ENCODE peak calls at places on chromosomes 12 and 14, in nine cellular contexts. T is aorta, N is BJ, F is fibroblast of lung, V is upper lobe of right lung, W is AG10803, K is Peyer's patch, J is epithelial cell of esophagus, I is HL-60. C is an unnamed sample.

GRCh38 chr12:54012631-54013398 is 4.0 kb downstream of the HOXC8 start:
- DNase-seq in T (peak; percentile 24), N (no peak), F (no peak), V (no peak), W (no peak), K (no peak), J (no peak), I (no peak), C (no peak)

GRCh38 chr14:96125536-96125935 is 79.1 kb upstream of the BDKRB2 start:
- DNase-seq in T (no peak), N (no peak), F (peak; percentile 76), V (no peak), W (peak; percentile 42), K (no peak), J (no peak), I (no peak), C (no peak)

GRCh38 chr14:68377459-68377858 is 415.4 kb downstream of the ZFP36L1 start:
- DNase-seq in T (peak; percentile 73), N (no peak), F (no peak), V (no peak), W (peak; percentile 76), K (peak; percentile 86), J (no peak), I (peak; percentile 46), C (no peak)

GRCh38 chr12:102371177-102371576 is 109.2 kb downstream of the IGF1 start:
- DNase-seq in T (no peak), N (no peak), F (no peak), V (no peak), W (no peak), K (no peak), J (no peak), I (no peak), C (no peak)

GRCh38 chr14:67882973-67883372 is 63.4 kb downstream of the RAD51B start:
- DNase-seq in T (no peak), N (no peak), F (no peak), V (no peak), W (no peak), K (no peak), J (no peak), I (no peak), C (no peak)

GRCh38 chr14:79708991-79709390 is 502.3 kb downstream of the DIO2 start:
- DNase-seq in T (no peak), N (no peak), F (no peak), V (no peak), W (no peak), K (no peak), J (peak; percentile 41), I (no peak), C (no peak)

GRCh38 chr12:116979109-116979508 is 68.4 kb downstream of the FBXW8 start:
- DNase-seq in T (no peak), N (no peak), F (no peak), V (no peak), W (no peak), K (no peak), J (no peak), I (no peak), C (no peak)

GRCh38 chr12:64669270-64669842 is 59.1 kb downstream of the RASSF3 start:
- DNase-seq in T (peak; percentile 68), N (no peak), F (no peak), V (peak; percentile 72), W (no peak), K (peak; percentile 78), J (no peak), I (peak; percentile 51), C (no peak)

GRCh38 chr12:69880566-69880965 is 55.5 kb downstream of the MYRFL start:
- DNase-seq in T (no peak), N (no peak), F (peak; percentile 43), V (no peak), W (peak; percentile 28), K (no peak), J (peak; percentile 29), I (no peak), C (no peak)

GRCh38 chr12:78793491-78793890 is 71.1 kb upstream of the SYT1 start:
- DNase-seq in T (no peak), N (no peak), F (no peak), V (no peak), W (peak; percentile 38), K (no peak), J (no peak), I (no peak), C (no peak)

GRCh38 chr14:44886860-44887595 is 74.7 kb downstream of the KLHL28 start:
- DNase-seq in T (no peak), N (no peak), F (no peak), V (no peak), W (no peak), K (no peak), J (no peak), I (no peak), C (no peak)

DNA sequence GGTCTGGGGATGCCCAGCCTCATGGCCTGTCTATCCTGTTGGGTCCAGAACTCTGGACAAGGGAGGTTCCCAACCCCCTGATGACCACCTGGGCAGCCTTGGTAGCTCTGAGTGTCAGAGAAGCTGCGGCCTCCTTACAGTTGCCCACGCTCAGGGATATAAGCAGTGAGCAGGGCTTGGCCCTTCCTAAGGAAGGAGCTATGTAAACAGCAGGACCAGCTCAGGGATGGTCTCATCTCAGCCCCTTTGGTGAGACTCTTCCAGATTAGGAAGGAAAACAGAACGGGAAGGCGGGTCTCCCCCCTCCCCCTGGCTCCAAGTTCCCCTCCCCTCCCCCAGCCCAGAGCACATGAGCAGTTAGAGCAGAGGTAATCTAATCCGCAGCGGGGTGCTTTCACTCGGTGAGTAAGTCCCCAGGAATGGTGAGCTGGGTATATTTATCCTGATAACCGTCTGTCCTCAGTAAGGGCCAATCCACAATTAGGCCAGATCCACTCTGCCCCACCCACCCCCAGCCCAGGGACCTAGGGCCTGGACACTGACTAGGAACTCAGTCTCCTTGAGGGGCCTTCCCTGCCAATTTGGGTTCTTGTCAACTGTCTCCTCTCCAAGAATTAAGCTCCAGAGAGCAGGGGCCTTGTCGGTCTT is 29.5 kb upstream of the RPLP0 start:
- DNase-seq in T (peak; percentile 80), N (peak; percentile 73), F (peak; percentile 96), V (no peak), W (peak; percentile 91), K (peak; percentile 74), J (peak; percentile 83), I (no peak), C (peak; percentile 73)
- H3K4me3 ChIP-seq in T (no peak overlapping the region), N (no peak overlapping the region), F (no peak overlapping the region), V (no peak overlapping the region), W (peak overlapping the region; percentile 34), K (no peak overlapping the region), J (no peak overlapping the region), I (no peak overlapping the region), C (peak overlapping the region; percentile 7)

DNA sequence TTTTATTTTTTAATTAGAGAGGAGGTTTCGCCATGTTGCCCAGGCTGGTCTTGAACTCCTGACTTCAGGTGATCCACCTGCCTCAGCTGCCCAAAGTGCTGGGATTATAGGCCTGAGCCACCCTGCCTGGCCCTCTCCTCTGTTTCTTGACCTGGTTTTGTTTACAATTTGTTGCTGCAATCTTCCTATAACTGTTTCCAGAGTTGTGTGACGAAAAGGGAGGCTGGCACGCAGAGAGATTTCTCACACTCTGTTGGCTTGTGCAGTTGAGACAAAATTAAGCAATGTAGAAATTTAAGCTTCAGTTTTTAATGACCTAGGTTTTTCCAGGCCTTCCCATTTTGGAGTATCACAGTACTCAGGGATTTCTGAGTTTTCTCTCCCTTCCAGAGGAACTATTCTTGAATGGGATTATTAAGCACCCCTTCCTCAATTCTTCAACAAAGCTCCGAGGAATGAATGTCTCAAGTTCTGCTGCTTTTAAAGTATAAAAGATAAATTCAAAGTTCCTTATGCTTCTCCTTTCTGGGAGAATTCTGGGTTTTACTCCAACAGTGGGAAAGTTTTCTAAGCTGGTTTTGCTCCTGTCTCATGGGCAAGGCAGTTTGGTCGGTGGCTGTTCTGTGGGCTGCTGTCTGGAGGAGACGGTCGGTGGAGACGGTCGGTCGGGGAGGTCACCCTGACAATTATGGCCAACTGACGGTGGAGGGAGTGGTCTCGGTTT is 20.4 kb upstream of the FOS start:
- DNase-seq in T (peak; percentile 73), N (no peak), F (peak; percentile 87), V (peak; percentile 64), W (peak; percentile 93), K (peak; percentile 72), J (no peak), I (peak; percentile 72), C (no peak)
- H3K4me3 ChIP-seq in T (peak overlapping the region; percentile 0), N (peak overlapping the region; percentile 40), F (peak overlapping the region; percentile 35), V (peak overlapping the region; percentile 42), W (peak overlapping the region; percentile 58), K (peak overlapping the region; percentile 43), J (peak overlapping the region; percentile 24), I (peak overlapping the region; percentile 6), C (peak overlapping the region; percentile 37)

GRCh38 chr14:50668008-50668851 is at the start of gene SAV1:
- DNase-seq in T (peak; percentile 88), N (no peak), F (peak; percentile 92), V (peak; percentile 92), W (peak; percentile 82), K (peak; percentile 88), J (peak; percentile 81), I (peak; percentile 51), C (peak; percentile 55)

GRCh38 chr14:50670196-50670875 is 2.2 kb upstream of the SAV1 start:
- DNase-seq in T (no peak), N (no peak), F (no peak), V (no peak), W (no peak), K (no peak), J (no peak), I (no peak), C (no peak)

GRCh38 chr14:50667491-50668007 is 557 bp downstream of the SAV1 start:
- DNase-seq in T (peak; percentile 56), N (no peak), F (no peak), V (no peak), W (no peak), K (peak; percentile 74), J (peak; percentile 36), I (no peak), C (no peak)

GRCh38 chr14:50669441-50669986 is 1.4 kb upstream of the SAV1 start:
- DNase-seq in T (no peak), N (no peak), F (no peak), V (no peak), W (no peak), K (no peak), J (no peak), I (no peak), C (no peak)

GRCh38 chr14:50668852-50669194 is 717 bp upstream of the SAV1 start:
- DNase-seq in T (no peak), N (no peak), F (no peak), V (no peak), W (no peak), K (no peak), J (no peak), I (no peak), C (no peak)
- H3K4me3 ChIP-seq in T (peak overlapping the region; percentile 99), N (peak overlapping the region; percentile 90), F (peak overlapping the region; percentile 88), V (peak overlapping the region; percentile 87), W (peak overlapping the region; percentile 76), K (peak overlapping the region; percentile 75), J (peak overlapping the region; percentile 78), I (peak overlapping the region; percentile 80), C (peak overlapping the region; percentile 79)

DNA sequence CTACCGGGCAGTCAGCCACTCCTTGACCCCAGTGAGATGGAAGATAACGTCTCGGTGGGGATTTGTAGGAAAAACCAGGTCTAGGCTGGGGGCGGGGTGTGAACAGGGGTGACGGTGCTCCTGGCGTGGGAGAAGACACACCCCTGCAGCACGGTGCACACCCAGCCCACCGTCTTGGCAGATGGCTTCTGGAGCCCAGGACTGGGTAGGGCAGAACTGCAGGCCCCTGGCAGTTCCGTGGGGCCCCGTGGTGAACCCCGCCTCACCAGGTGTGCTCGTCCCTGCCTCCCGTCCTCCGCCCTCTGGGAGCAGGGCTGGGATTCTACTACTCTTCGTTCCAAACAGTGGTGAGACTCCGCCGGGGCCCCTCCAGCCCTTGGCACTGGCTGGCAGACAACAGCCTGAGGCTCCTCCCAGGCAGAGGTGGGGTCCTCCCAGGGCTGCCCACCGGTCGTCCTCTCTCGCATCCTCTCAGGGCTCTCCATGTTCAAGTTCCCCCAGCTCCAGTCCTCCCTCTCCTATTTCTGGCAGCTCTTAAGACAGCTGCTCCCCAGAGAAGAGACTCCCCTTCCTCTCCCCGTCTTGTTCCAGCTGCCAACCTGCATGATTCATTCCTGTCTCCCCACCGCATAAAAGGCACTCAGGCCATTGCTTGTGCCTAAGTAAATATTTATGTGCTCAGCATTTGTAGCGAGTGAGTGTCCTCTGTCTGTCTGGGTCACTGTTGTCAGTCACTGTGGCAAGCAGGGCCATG is 75.4 kb downstream of the FBXL14 start:
- DNase-seq in T (no peak), N (peak; percentile 51), F (peak; percentile 70), V (peak; percentile 65), W (peak; percentile 74), K (no peak), J (peak; percentile 94), I (no peak), C (peak; percentile 27)
- H3K4me3 ChIP-seq in T (no peak overlapping the region), N (no peak overlapping the region), F (no peak overlapping the region), V (no peak overlapping the region), W (no peak overlapping the region), K (no peak overlapping the region), J (peak overlapping the region; percentile 37), I (no peak overlapping the region), C (no peak overlapping the region)

C was measured in AG09309.